ENCODE peak calls at places on chromosomes 5 and 9, in four cellular contexts. V is endothelial cell of umbilical vein, E is fibroblast of mammary gland, A is pancreas. T is an unnamed sample.

GRCh38 chr9:115295749-115296148 is 177.8 kb upstream of the TNC start:
- DNase-seq in A (no peak), E (no peak), V (no peak), T (no peak)

GRCh38 chr5:168916852-168917251 is 337.7 kb upstream of the PANK3 start:
- DNase-seq in E (peak), V (no peak), A (no peak), T (peak)

GRCh38 chr9:38059233-38059936 is 9.6 kb downstream of the SHB start:
- DNase-seq in V (peak), A (no peak), E (peak), T (no peak)

GRCh38 chr5:132471006-132471907 is 19.3 kb downstream of the IRF1 start:
- DNase-seq in V (no peak), A (no peak), E (no peak), T (no peak)

GRCh38 chr5:39501403-39501802 is 76.6 kb upstream of the DAB2 start:
- DNase-seq in E (peak), A (no peak), V (peak), T (no peak)

GRCh38 chr5:111389390-111390082 is 122.8 kb downstream of the STARD4 start:
- DNase-seq in E (peak), V (no peak), A (no peak), T (peak)

GRCh38 chr9:20552874-20553624 is 69.2 kb downstream of the MLLT3 start:
- DNase-seq in A (no peak), V (peak), E (peak), T (no peak)

GRCh38 chr5:67095346-67095871 is 101.2 kb downstream of the CD180 start:
- DNase-seq in E (peak), A (peak), V (peak), T (no peak)

GRCh38 chr9:116629700-116630099 is 57.4 kb upstream of the TRIM32 start:
- DNase-seq in A (no peak), E (no peak), V (no peak), T (no peak)

GRCh38 chr5:4989121-4989520 is 151.0 kb upstream of the ADAMTS16 start:
- DNase-seq in V (no peak), A (no peak), E (no peak), T (peak)

GRCh38 chr5:172093559-172093958 is 87.1 kb upstream of the FBXW11 start:
- DNase-seq in A (no peak), V (no peak), E (no peak), T (no peak)

GRCh38 chr5:1753490-1753889 is 46.1 kb downstream of the MRPL36 start:
- DNase-seq in V (no peak), A (peak), E (no peak), T (no peak)

GRCh38 chr9:131036529-131037335 is 27.8 kb downstream of the LAMC3 start:
- DNase-seq in E (no peak), V (no peak), A (no peak), T (no peak)

GRCh38 chr9:128892223-128892892 is 10.4 kb downstream of the LRRC8A start:
- DNase-seq in A (peak), E (peak), V (peak), T (no peak)

GRCh38 chr5:14326035-14326909 is 183.1 kb downstream of the TRIO start:
- DNase-seq in A (no peak), V (peak), E (no peak), T (no peak)

GRCh38 chr9:90925581-90926257 is 124.1 kb downstream of the SYK start:
- DNase-seq in E (peak), A (no peak), V (peak), T (peak)

GRCh38 chr5:109567374-109568044 is 122.2 kb upstream of the MAN2A1 start:
- DNase-seq in E (peak), V (no peak), A (no peak), T (no peak)

GRCh38 chr9:37329576-37329975 is 92.9 kb upstream of the GRHPR start:
- DNase-seq in A (no peak), V (peak), E (peak), T (no peak)

GRCh38 chr5:109836280-109836679 is 146.6 kb downstream of the MAN2A1 start:
- DNase-seq in V (no peak), A (no peak), E (no peak), T (no peak)

GRCh38 chr5:80246995-80247729 is 8.7 kb downstream of the SERINC5 start:
- DNase-seq in E (peak), V (peak), A (peak), T (peak)

GRCh38 chr9:98995059-98995665 is 51.5 kb downstream of the COL15A1 start:
- DNase-seq in V (no peak), A (peak), E (peak), T (no peak)

GRCh38 chr5:150419630-150420270 is 7.0 kb upstream of the CD74 start:
- DNase-seq in A (no peak), V (no peak), E (no peak), T (no peak)

GRCh38 chr9:124010665-124011321 is 775 bp upstream of the LHX2 start:
- DNase-seq in E (peak), V (no peak), A (no peak), T (no peak)

GRCh38 chr5:69308046-69308553 is 24.5 kb downstream of the CCDC125 start:
- DNase-seq in A (no peak), E (no peak), V (no peak), T (no peak)

GRCh38 chr9:89519393-89519805 is 21.5 kb upstream of the SEMA4D start:
- DNase-seq in V (peak), E (peak), A (peak), T (peak)

GRCh38 chr5:158874814-158875213 is 224.9 kb downstream of the EBF1 start:
- DNase-seq in V (no peak), E (no peak), A (no peak), T (no peak)

GRCh38 chr5:43037929-43038510 is 2.1 kb downstream of the ANXA2R start:
- DNase-seq in V (peak), E (peak), A (no peak), T (no peak)

GRCh38 chr9:136154943-136155342 is 36.3 kb upstream of the TMEM250 start:
- DNase-seq in E (no peak), A (no peak), V (no peak), T (no peak)

GRCh38 chr9:95075700-95076099 is 241.8 kb downstream of the FANCC start:
- DNase-seq in E (no peak), V (no peak), A (no peak), T (no peak)

GRCh38 chr9:1804128-1804865 is 210.8 kb upstream of the SMARCA2 start:
- DNase-seq in V (no peak), E (no peak), A (no peak), T (no peak)

GRCh38 chr5:15203376-15203775 is 296.6 kb upstream of the FBXL7 start:
- DNase-seq in V (no peak), E (peak), A (no peak), T (no peak)

GRCh38 chr5:122702524-122702875 is 72.4 kb upstream of the SNX2 start:
- DNase-seq in A (no peak), E (no peak), V (no peak), T (no peak)

DNA sequence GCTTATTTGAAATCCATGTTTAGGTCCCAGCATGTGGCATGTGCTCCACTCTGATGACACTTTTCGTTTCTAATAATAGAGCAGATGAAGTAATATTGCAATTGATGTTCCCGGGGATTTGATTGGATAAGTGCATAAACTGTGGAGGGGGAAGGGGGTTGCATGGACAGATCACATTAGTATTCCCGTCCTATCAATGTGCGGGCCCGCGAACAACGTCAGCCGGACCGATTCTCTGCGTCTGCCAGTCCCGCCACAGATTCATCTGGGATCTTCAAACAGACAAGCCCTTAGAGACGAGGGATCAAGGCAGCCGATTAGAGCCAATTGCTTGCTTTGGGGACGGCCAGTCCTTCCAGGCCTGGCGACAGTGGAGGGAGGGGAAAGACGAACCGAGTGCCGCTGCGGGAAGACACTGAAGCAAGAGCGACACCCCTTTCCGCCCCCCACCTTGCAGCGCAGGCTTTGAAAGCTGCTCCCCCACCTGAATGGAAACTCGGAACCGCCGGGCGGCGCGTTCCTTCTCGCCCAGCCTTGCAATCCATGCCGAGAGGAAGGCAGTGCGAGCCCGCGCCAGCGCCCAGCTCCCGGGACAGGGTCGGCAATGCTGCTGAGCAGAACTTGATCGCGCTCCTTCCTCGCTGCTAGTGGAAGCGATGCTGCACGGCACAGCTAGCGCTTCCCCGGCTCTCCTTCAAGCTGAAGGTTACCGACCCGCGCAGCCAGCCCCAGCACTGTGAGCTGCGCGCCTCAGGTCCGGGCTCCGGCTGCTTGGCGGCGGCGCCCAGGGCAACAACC is at the start of gene RGS7BP:
- DNase-seq in E (peak), V (peak), A (peak), T (no peak)
- H3K4me3 ChIP-seq in E (peak), V (peak), A (peak), T (peak)

GRCh38 chr9:97304586-97304985 is 2.9 kb upstream of the CCDC180 start:
- DNase-seq in V (no peak), E (no peak), A (no peak), T (no peak)

GRCh38 chr9:97309260-97309659 is 1.8 kb downstream of the CCDC180 start:
- DNase-seq in V (no peak), E (no peak), A (no peak), T (no peak)

GRCh38 chr9:97305501-97306298 is 1.8 kb upstream of the CCDC180 start:
- DNase-seq in A (no peak), V (no peak), E (no peak), T (no peak)

GRCh38 chr9:97307500-97308163 is at the start of gene CCDC180:
- DNase-seq in A (no peak), E (peak), V (peak), T (no peak)

DNA sequence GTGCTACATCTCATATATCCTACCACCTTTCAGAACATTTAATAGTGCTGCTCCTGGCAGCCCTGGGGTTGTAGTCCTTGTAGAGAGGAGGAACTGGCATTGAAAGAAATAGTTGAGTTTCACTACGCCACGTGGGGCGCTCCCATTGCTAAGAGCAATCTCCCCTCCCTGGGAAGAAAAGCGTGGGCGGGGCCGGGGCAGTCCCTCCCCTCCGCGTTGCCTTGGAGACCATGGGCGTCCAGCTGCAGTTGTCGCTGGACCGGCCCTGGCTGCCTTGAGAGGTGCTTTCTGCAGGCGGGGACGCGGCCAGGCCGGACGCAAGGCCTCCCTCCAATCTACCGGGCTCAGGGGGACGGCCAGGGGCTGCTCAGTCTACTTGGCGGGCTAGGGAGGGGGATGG is 368 bp upstream of the CCDC180 start:
- DNase-seq in V (peak), E (peak), A (peak), T (peak)
- TF ChIP-seq CTCF in V (no peak), E (peak), A (no peak), T (peak)

GRCh38 chr5:176500511-176500910 is 36.7 kb downstream of the RNF44 start:
- DNase-seq in E (peak), V (no peak), A (no peak), T (no peak)
- H3K4me3 ChIP-seq in E (no peak), V (no peak), A (no peak), T (no peak)

GRCh38 chr5:154194348-154195329 is 4.1 kb downstream of the GALNT10 start:
- DNase-seq in V (peak), A (no peak), E (peak), T (no peak)

GRCh38 chr5:154197801-154198461 is 7.4 kb downstream of the GALNT10 start:
- DNase-seq in E (peak), V (peak), A (no peak), T (peak)

GRCh38 chr5:154199263-154199662 is 8.7 kb downstream of the GALNT10 start:
- DNase-seq in A (no peak), E (no peak), V (no peak), T (no peak)

GRCh38 chr5:154198611-154199230 is 8.2 kb downstream of the GALNT10 start:
- DNase-seq in E (peak), V (peak), A (no peak), T (peak)

GRCh38 chr5:154196955-154197652 is 6.6 kb downstream of the GALNT10 start:
- DNase-seq in V (peak), E (peak), A (no peak), T (no peak)
- TF ChIP-seq CTCF in V (no peak), E (peak), A (peak), T (peak)

GRCh38 chr5:116756531-116756930 is 181.9 kb upstream of the SEMA6A start:
- DNase-seq in V (no peak), A (no peak), E (no peak), T (no peak)

GRCh38 chr5:116764941-116765340 is 190.3 kb upstream of the SEMA6A start:
- DNase-seq in A (no peak), V (no peak), E (no peak), T (no peak)

GRCh38 chr5:116765441-116765840 is 190.8 kb upstream of the SEMA6A start:
- DNase-seq in A (peak), E (no peak), V (no peak), T (no peak)

GRCh38 chr5:116763987-116764866 is 189.6 kb upstream of the SEMA6A start:
- DNase-seq in E (no peak), A (no peak), V (no peak), T (no peak)

GRCh38 chr5:116759860-116760644 is 185.4 kb upstream of the SEMA6A start:
- DNase-seq in E (peak), V (no peak), A (no peak), T (no peak)
- H3K4me3 ChIP-seq in E (no peak), V (no peak), A (no peak), T (no peak)

DNA sequence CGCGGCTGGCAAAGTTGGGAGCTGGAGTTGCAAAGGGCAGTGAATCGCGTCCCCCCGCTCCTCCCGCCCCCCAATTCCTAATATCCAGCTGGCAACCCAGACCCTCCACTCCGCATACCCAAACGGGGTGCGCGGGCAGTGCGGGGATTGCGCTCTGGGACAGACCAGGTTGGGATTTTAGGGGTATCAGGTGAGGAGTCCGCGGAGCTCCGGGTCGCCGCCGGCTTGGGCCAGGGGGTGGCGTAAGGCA is 553 bp downstream of the IQGAP2 start:
- DNase-seq in V (no peak), A (no peak), E (no peak), T (no peak)
- TF ChIP-seq CTCF in V (no peak), A (peak), E (no peak), T (peak)

DNA sequence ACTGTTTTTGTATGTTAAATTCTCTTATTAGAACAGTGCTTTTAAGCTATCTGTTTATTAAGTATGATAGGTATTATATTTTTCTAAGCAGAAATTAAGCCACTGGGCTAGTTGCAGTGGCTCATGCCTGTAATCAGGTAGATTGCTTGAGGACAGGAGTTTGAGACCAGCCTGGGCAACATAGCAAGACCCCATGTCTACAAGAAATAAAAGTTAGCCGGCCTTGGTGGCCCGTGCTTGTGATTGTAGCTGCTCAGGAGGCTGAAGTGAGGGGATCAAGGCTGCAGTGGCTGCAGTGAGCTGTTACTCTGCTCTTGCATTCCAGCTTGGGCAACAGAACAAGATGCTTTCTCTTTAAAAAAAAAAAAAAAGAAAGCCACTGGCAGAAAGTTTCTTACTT is 45.0 kb upstream of the LRRC70 start:
- DNase-seq in V (no peak), A (no peak), E (no peak), T (no peak)
- H3K4me3 ChIP-seq in V (no peak), A (no peak), E (no peak), T (no peak)

GRCh38 chr5:139862803-139863202 is 67.2 kb downstream of the PSD2 start:
- DNase-seq in V (no peak), A (no peak), E (no peak), T (no peak)
- TF ChIP-seq CTCF in V (no peak), A (no peak), E (peak), T (peak)

GRCh38 chr9:133275105-133276000 is at the start of gene ABO:
- DNase-seq in V (no peak), A (peak), E (no peak), T (no peak)
- H3K4me3 ChIP-seq in V (no peak), A (peak), E (no peak), T (peak)

GRCh38 chr5:124844371-124844770 is 97.9 kb upstream of the ZNF608 start:
- DNase-seq in V (no peak), E (peak), A (no peak), T (no peak)

GRCh38 chr5:124847907-124848306 is 101.5 kb upstream of the ZNF608 start:
- DNase-seq in V (no peak), A (no peak), E (no peak), T (no peak)

DNA sequence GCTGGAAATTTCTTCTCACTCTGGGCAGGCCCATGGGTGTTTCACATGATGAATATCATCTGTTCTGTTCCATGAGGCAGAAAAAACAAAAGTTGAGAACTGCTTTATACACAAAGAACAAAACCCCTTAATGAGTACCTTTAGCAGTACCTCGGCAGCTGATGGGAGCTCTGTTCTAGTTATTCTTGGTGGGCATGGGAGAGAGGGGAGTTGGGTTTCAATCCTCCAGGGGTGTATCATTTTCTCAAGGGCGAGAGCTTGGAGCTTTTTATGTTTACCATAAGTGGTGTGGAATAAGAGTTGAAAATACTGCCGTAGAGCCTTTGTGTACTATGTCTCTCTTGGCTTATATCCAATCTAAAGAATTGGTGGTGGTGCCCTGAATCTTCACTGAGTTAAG is 103.3 kb upstream of the ZNF608 start:
- DNase-seq in A (no peak), E (no peak), V (no peak), T (no peak)
- TF ChIP-seq CTCF in A (no peak), E (no peak), V (no peak), T (no peak)